ENCODE peak calls at places on chromosome 15, in four cellular contexts. H is CD8-positive, alpha-beta T cell; U is mucosa of gallbladder; X is KBM-7. L is an unnamed sample.

GRCh38 chr15:76332796-76333195 is 3.8 kb upstream of the ISL2 start:
- DNase-seq in H (no peak), U (no peak), X (no peak), L (no peak)

GRCh38 chr15:97984157-97984556 is 23.7 kb downstream of the ARRDC4 start:
- DNase-seq in U (no peak), X (no peak), H (no peak), L (no peak)

GRCh38 chr15:99452010-99452409 is 113.8 kb upstream of the MEF2A start:
- DNase-seq in U (no peak), H (no peak), X (no peak), L (no peak)

GRCh38 chr15:32715276-32715675 is 2.5 kb upstream of the GREM1 start:
- DNase-seq in X (no peak), H (no peak), U (no peak), L (no peak)

GRCh38 chr15:46293550-46293949 is 658.7 kb downstream of the SQOR start:
- DNase-seq in X (no peak), U (no peak), H (no peak), L (no peak)

GRCh38 chr15:98835889-98836288 is 171.7 kb downstream of the PGPEP1L start:
- DNase-seq in U (no peak), X (no peak), H (no peak), L (no peak)

GRCh38 chr15:89860851-89861360 is 32.9 kb downstream of the AP3S2 start:
- DNase-seq in U (peak), H (no peak), X (no peak), L (no peak)

GRCh38 chr15:74384566-74385441 is 17.4 kb upstream of the CYP11A1 start:
- DNase-seq in X (peak), U (no peak), H (peak), L (peak)

GRCh38 chr15:84876269-84876668 is 8.2 kb upstream of the SLC28A1 start:
- DNase-seq in H (no peak), X (no peak), U (no peak), L (no peak)

GRCh38 chr15:68301300-68301699 is 23.8 kb downstream of the FEM1B start:
- DNase-seq in X (peak), H (no peak), U (peak), L (no peak)

GRCh38 chr15:78565951-78566774 is 843 bp downstream of the CHRNA5 start:
- DNase-seq in U (no peak), H (no peak), X (peak), L (no peak)

GRCh38 chr15:63291507-63291906 is 14.1 kb downstream of the APH1B start:
- DNase-seq in X (no peak), U (no peak), H (no peak), L (no peak)

GRCh38 chr15:29822685-29823459 is 604 bp upstream of the TJP1 start:
- DNase-seq in H (no peak), X (no peak), U (peak), L (no peak)

GRCh38 chr15:85763157-85763556 is 31.6 kb downstream of the KLHL25 start:
- DNase-seq in U (no peak), H (no peak), X (no peak), L (no peak)

GRCh38 chr15:75672646-75673425 is 25.1 kb downstream of the SNX33 start:
- DNase-seq in X (no peak), H (no peak), U (peak), L (peak)

GRCh38 chr15:58463815-58464697 is 32.3 kb downstream of the LIPC start:
- DNase-seq in X (no peak), U (no peak), H (no peak), L (no peak)

GRCh38 chr15:68843425-68844311 is 23.0 kb upstream of the ANP32A start:
- DNase-seq in H (peak), X (peak), U (no peak), L (no peak)

GRCh38 chr15:37076543-37076942 is 23.8 kb downstream of the MEIS2 start:
- DNase-seq in U (no peak), H (no peak), X (no peak), L (no peak)

GRCh38 chr15:51771773-51772172 is 20.4 kb downstream of the TMOD2 start:
- DNase-seq in U (no peak), H (no peak), X (no peak), L (no peak)

GRCh38 chr15:73442968-73443367 is at the start of gene REC114:
- DNase-seq in X (no peak), H (no peak), U (no peak), L (no peak)

GRCh38 chr15:73078722-73079121 is 26.5 kb downstream of the NEO1 start:
- DNase-seq in H (no peak), U (peak), X (peak), L (no peak)

GRCh38 chr15:45630958-45631691 is 3.7 kb upstream of the SQOR start:
- DNase-seq in X (no peak), H (no peak), U (no peak), L (no peak)

GRCh38 chr15:74199293-74199645 is 3.3 kb downstream of the STRA6 start:
- DNase-seq in U (no peak), H (no peak), X (no peak), L (no peak)

GRCh38 chr15:72968531-72968922 is 83.7 kb upstream of the NEO1 start:
- DNase-seq in H (no peak), U (peak), X (peak), L (peak)

L was measured in Karpas-422.